ENCODE peak calls at places on chromosomes 1 and 21, in eight cellular contexts. One of them, this sample, is unnamed.

GRCh38 chr1:45552309-45552708 is 1.7 kb downstream of the AKR1A1 start:
- DNase-seq in uterus: no peak
- DNase-seq in transverse colon: peak
- DNase-seq in heart left ventricle: no peak
- DNase-seq in stomach: peak
- DNase-seq in thyroid gland: peak
- DNase-seq in right lobe of liver: peak
- DNase-seq in K562: no peak
- DNase-seq in this sample: peak

GRCh38 chr21:21385404-21385803 is 387.2 kb downstream of the NCAM2 start:
- DNase-seq in stomach: no peak
- DNase-seq in transverse colon: no peak
- DNase-seq in right lobe of liver: no peak
- DNase-seq in K562: no peak
- DNase-seq in heart left ventricle: no peak
- DNase-seq in thyroid gland: no peak
- DNase-seq in uterus: no peak
- DNase-seq in this sample: no peak

GRCh38 chr1:18539171-18539570 is 58.4 kb downstream of the KLHDC7A start:
- DNase-seq in stomach: peak
- DNase-seq in uterus: no peak
- DNase-seq in heart left ventricle: no peak
- DNase-seq in K562: no peak
- DNase-seq in transverse colon: no peak
- DNase-seq in thyroid gland: peak
- DNase-seq in right lobe of liver: peak
- DNase-seq in this sample: no peak

GRCh38 chr1:159054427-159054826 is 22.1 kb downstream of the AIM2 start:
- DNase-seq in heart left ventricle: no peak
- DNase-seq in transverse colon: no peak
- DNase-seq in uterus: no peak
- DNase-seq in thyroid gland: no peak
- DNase-seq in right lobe of liver: no peak
- DNase-seq in stomach: no peak
- DNase-seq in K562: no peak
- DNase-seq in this sample: no peak

GRCh38 chr1:237041795-237042466 is at the start of gene RYR2:
- DNase-seq in right lobe of liver: no peak
- DNase-seq in heart left ventricle: peak
- DNase-seq in transverse colon: no peak
- DNase-seq in K562: no peak
- DNase-seq in stomach: no peak
- DNase-seq in thyroid gland: peak
- DNase-seq in uterus: no peak
- DNase-seq in this sample: no peak

GRCh38 chr1:97094257-97094972 is 372.8 kb downstream of the PTBP2 start:
- DNase-seq in heart left ventricle: no peak
- DNase-seq in right lobe of liver: no peak
- DNase-seq in thyroid gland: no peak
- DNase-seq in uterus: no peak
- DNase-seq in K562: no peak
- DNase-seq in transverse colon: no peak
- DNase-seq in stomach: no peak
- DNase-seq in this sample: no peak

GRCh38 chr1:226135059-226135651 is 51.4 kb downstream of the ACBD3 start:
- DNase-seq in K562: no peak
- DNase-seq in transverse colon: peak
- DNase-seq in uterus: peak
- DNase-seq in heart left ventricle: peak
- DNase-seq in stomach: peak
- DNase-seq in right lobe of liver: peak
- DNase-seq in thyroid gland: peak
- DNase-seq in this sample: no peak

GRCh38 chr1:209383422-209383821 is 200.1 kb upstream of the CAMK1G start:
- DNase-seq in thyroid gland: no peak
- DNase-seq in K562: no peak
- DNase-seq in right lobe of liver: no peak
- DNase-seq in stomach: no peak
- DNase-seq in transverse colon: no peak
- DNase-seq in heart left ventricle: no peak
- DNase-seq in uterus: no peak
- DNase-seq in this sample: no peak

GRCh38 chr1:9317591-9318331 is 25.1 kb downstream of the SPSB1 start:
- DNase-seq in K562: no peak
- DNase-seq in stomach: no peak
- DNase-seq in transverse colon: peak
- DNase-seq in heart left ventricle: peak
- DNase-seq in uterus: peak
- DNase-seq in thyroid gland: peak
- DNase-seq in right lobe of liver: no peak
- DNase-seq in this sample: no peak

GRCh38 chr1:15031251-15031930 is 122.2 kb upstream of the TMEM51 start:
- DNase-seq in thyroid gland: no peak
- DNase-seq in transverse colon: no peak
- DNase-seq in right lobe of liver: no peak
- DNase-seq in heart left ventricle: no peak
- DNase-seq in K562: no peak
- DNase-seq in stomach: no peak
- DNase-seq in uterus: no peak
- DNase-seq in this sample: no peak

GRCh38 chr1:39250460-39251240 is 46.2 kb downstream of the MACF1 start:
- DNase-seq in stomach: no peak
- DNase-seq in uterus: no peak
- DNase-seq in right lobe of liver: no peak
- DNase-seq in heart left ventricle: no peak
- DNase-seq in K562: no peak
- DNase-seq in thyroid gland: no peak
- DNase-seq in transverse colon: no peak
- DNase-seq in this sample: peak

GRCh38 chr1:18945401-18945849 is 11.1 kb downstream of the IFFO2 start:
- DNase-seq in uterus: peak
- DNase-seq in heart left ventricle: peak
- DNase-seq in right lobe of liver: no peak
- DNase-seq in K562: no peak
- DNase-seq in stomach: no peak
- DNase-seq in transverse colon: peak
- DNase-seq in thyroid gland: no peak
- DNase-seq in this sample: peak

DNA sequence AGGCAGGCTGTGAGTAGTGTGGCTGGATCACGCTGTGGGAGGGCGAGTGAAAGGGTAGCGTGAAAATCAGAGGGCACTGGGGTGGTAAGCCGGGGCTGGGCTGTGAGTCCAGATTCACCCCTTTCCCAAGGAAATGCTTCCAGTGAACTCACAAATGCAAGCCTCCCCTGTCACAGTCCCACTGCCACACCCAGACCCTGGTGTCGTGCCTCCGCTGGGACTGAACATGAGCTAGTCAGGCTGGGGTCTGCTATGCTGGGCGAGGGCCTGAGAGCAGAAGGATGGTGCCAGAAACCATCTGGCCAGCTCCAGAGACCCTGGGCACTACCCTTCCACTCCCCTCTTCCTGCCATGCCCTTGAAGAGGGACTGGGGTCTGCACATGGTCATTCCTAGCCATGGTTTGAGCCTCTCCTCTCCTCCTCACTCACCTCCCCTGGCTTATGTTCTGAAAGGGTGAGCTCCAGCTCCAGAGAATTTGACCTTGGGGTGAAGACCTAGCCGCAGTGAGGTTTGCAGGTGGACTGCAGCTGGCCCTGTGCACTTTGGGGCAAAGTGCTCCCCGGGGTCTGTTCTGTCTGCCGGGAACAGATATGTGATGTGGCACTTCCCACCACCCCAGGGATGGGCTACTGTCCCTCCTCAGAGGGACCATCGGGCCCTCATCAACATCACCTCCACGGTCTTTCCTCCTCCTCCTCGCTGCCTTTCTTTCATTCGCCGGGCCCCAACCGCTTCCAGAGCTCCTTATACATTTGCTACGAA is 365.6 kb downstream of the RPS6KC1 start:
- DNase-seq in transverse colon: no peak
- DNase-seq in K562: no peak
- DNase-seq in right lobe of liver: no peak
- DNase-seq in heart left ventricle: no peak
- DNase-seq in stomach: no peak
- DNase-seq in thyroid gland: no peak
- DNase-seq in uterus: no peak
- DNase-seq in this sample: no peak
- TF ChIP-seq POLR2A in transverse colon: no peak
- TF ChIP-seq POLR2A in K562: no peak
- TF ChIP-seq POLR2A in right lobe of liver: no peak
- TF ChIP-seq POLR2A in heart left ventricle: no peak
- TF ChIP-seq POLR2A in stomach: no peak
- TF ChIP-seq POLR2A in thyroid gland: no peak
- TF ChIP-seq POLR2A in uterus: no peak
- TF ChIP-seq POLR2A in this sample: no peak

GRCh38 chr1:34987018-34987417 is 1.9 kb upstream of the TMEM35B start:
- DNase-seq in right lobe of liver: no peak
- DNase-seq in transverse colon: no peak
- DNase-seq in uterus: no peak
- DNase-seq in heart left ventricle: no peak
- DNase-seq in stomach: no peak
- DNase-seq in K562: no peak
- DNase-seq in thyroid gland: no peak
- DNase-seq in this sample: no peak

GRCh38 chr1:34983700-34984355 is 1.3 kb downstream of the TMEM35B start:
- DNase-seq in thyroid gland: peak
- DNase-seq in uterus: no peak
- DNase-seq in K562: no peak
- DNase-seq in transverse colon: no peak
- DNase-seq in right lobe of liver: no peak
- DNase-seq in heart left ventricle: no peak
- DNase-seq in stomach: no peak
- DNase-seq in this sample: no peak

GRCh38 chr1:34984435-34985062 is 598 bp downstream of the TMEM35B start:
- DNase-seq in K562: peak
- DNase-seq in thyroid gland: no peak
- DNase-seq in transverse colon: peak
- DNase-seq in right lobe of liver: peak
- DNase-seq in uterus: peak
- DNase-seq in heart left ventricle: peak
- DNase-seq in stomach: no peak
- DNase-seq in this sample: peak

GRCh38 chr1:34982820-34983376 is 2.2 kb downstream of the TMEM35B start:
- DNase-seq in uterus: no peak
- DNase-seq in thyroid gland: no peak
- DNase-seq in stomach: no peak
- DNase-seq in K562: no peak
- DNase-seq in right lobe of liver: no peak
- DNase-seq in heart left ventricle: no peak
- DNase-seq in transverse colon: no peak
- DNase-seq in this sample: no peak

GRCh38 chr1:34985063-34985770 is at the start of gene TMEM35B:
- DNase-seq in stomach: peak
- DNase-seq in right lobe of liver: peak
- DNase-seq in K562: peak
- DNase-seq in uterus: peak
- DNase-seq in thyroid gland: peak
- DNase-seq in heart left ventricle: peak
- DNase-seq in transverse colon: peak
- DNase-seq in this sample: peak
- TF ChIP-seq CTCF in stomach: no peak
- TF ChIP-seq CTCF in right lobe of liver: no peak
- TF ChIP-seq CTCF in K562: peak
- TF ChIP-seq CTCF in uterus: no peak
- TF ChIP-seq CTCF in thyroid gland: no peak
- TF ChIP-seq CTCF in heart left ventricle: no peak
- TF ChIP-seq CTCF in transverse colon: no peak
- TF ChIP-seq CTCF in this sample: no peak

DNA sequence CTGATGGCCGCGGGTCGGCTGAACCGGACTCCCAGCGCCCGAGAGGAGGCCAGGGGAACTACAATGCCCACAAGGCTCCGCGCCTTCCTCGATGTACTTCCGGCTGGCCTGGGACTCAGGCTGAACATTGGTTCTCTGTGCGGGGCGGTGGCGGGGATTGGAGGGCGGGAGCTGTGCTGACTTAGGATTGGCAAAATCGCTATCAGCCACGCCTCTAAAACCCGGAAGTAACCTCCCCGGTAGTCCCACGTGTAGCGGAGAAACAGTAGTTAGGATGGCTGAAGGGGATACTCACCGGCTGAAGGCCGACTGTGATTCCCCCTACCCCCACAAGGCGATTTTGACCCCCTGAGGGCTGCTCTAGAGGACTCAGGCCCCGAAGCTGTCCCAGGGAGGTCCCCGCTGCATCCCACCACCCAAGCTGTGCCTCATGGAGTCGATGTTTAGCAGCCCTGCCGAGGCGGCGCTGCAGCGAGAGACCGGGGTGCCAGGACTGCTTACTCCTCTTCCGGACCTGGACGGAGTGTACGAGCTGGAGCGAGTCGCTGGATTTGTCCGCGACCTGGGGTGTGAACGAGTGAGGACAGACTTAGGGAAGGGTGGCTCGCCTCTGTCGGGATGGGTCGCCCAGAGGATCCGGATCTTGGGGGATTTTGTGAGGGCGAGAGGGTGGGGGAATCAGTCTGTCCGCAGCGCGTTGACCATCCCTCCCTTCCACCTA is at the start of gene DPH2:
- DNase-seq in transverse colon: peak
- DNase-seq in right lobe of liver: peak
- DNase-seq in thyroid gland: peak
- DNase-seq in stomach: peak
- DNase-seq in K562: peak
- DNase-seq in heart left ventricle: peak
- DNase-seq in uterus: peak
- DNase-seq in this sample: peak
- H3K27ac ChIP-seq in transverse colon: peak
- H3K27ac ChIP-seq in right lobe of liver: no peak
- H3K27ac ChIP-seq in thyroid gland: no peak
- H3K27ac ChIP-seq in stomach: peak
- H3K27ac ChIP-seq in K562: peak
- H3K27ac ChIP-seq in heart left ventricle: no peak
- H3K27ac ChIP-seq in uterus: peak
- H3K27ac ChIP-seq in this sample: peak

DNA sequence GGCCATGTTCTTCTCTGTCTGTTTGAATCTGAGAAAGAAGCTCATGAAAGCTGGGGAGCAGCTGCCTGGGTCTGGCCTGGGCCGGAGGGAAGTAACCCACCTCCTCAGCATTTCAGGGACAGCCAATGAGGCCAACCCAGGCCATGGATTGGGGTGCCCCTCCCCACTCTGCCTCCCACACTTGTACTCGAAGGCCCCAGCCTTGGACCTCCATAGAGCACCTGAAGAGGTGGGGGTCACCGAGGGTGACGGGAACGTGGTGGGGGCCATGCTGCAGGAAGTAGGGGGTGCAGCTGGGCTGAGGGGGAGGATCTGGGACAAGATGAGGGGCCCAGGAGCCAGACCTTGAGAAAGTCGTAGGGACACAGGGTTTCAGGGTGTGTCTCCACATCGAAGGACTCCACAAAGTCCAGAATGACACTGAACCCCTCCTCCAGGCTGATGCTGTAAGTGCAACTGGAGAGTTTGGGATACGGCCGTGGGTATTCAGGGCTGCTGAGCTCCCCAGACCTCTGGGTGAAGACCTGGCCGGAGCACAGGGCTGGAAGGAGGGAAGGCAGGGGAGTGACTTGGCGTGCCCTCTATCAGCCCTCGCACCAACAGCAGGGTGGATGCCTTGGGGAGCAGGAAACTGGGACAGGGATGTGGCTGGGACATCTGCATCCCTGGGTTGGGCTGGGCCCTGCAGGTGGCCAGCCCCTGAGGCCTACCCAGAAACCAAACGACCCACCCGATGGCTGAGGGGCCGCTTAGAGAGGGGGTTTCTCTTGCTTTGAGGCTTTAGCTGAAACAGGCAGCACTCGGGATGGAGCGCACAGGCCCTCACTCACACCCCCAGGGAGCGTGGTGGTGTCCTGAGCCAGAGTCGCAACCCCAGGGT is 3.8 kb downstream of the MASP2 start:
- DNase-seq in thyroid gland: no peak
- DNase-seq in right lobe of liver: peak
- DNase-seq in heart left ventricle: no peak
- DNase-seq in K562: peak
- DNase-seq in stomach: no peak
- DNase-seq in transverse colon: no peak
- DNase-seq in uterus: no peak
- DNase-seq in this sample: no peak
- TF ChIP-seq POLR2A in thyroid gland: no peak
- TF ChIP-seq POLR2A in right lobe of liver: no peak
- TF ChIP-seq POLR2A in heart left ventricle: no peak
- TF ChIP-seq POLR2A in K562: no peak
- TF ChIP-seq POLR2A in stomach: no peak
- TF ChIP-seq POLR2A in transverse colon: no peak
- TF ChIP-seq POLR2A in uterus: no peak
- TF ChIP-seq POLR2A in this sample: no peak